ENCODE peak calls at places on chromosome 14, in four cellular contexts. Z is neural crest cell, U is esophagus muscularis mucosa, G is neural progenitor cell. R is an unnamed sample.

GRCh38 chr14:52031781-52032180 is 37.1 kb downstream of the NID2 start:
- DNase-seq in G (no peak), U (no peak), Z (no peak), R (no peak)

GRCh38 chr14:25041484-25041883 is 8.5 kb downstream of the STXBP6 start:
- DNase-seq in Z (no peak), U (no peak), G (no peak), R (no peak)

GRCh38 chr14:74950795-74951442 is 4.5 kb downstream of the PGF start:
- DNase-seq in U (no peak), Z (no peak), G (no peak), R (no peak)

GRCh38 chr14:72513994-72514659 is 379.8 kb downstream of the DPF3 start:
- DNase-seq in G (peak; percentile 64), Z (no peak), U (no peak), R (no peak)

GRCh38 chr14:50941151-50941550 is 3.1 kb downstream of the PYGL start:
- DNase-seq in U (no peak), G (no peak), Z (no peak), R (no peak)

GRCh38 chr14:35944847-35945246 is 118.7 kb downstream of the BRMS1L start:
- DNase-seq in U (peak; percentile 55), Z (no peak), G (peak; percentile 43), R (no peak)

GRCh38 chr14:68583527-68584275 is 209.2 kb downstream of the ZFP36L1 start:
- DNase-seq in U (no peak), G (no peak), Z (no peak), R (no peak)

GRCh38 chr14:72675126-72675525 is 218.8 kb downstream of the DPF3 start:
- DNase-seq in Z (no peak), U (no peak), G (no peak), R (no peak)

GRCh38 chr14:60649815-60650381 is 621 bp upstream of the SIX1 start:
- DNase-seq in G (peak; percentile 52), U (no peak), Z (no peak), R (no peak)

GRCh38 chr14:79659995-79660975 is 551.0 kb downstream of the DIO2 start:
- DNase-seq in U (no peak), G (no peak), Z (no peak), R (no peak)

GRCh38 chr14:85154714-85155113 is 375.2 kb upstream of the FLRT2 start:
- DNase-seq in Z (no peak), U (no peak), G (no peak), R (no peak)

GRCh38 chr14:96567289-96567899 is 65.2 kb downstream of the PAPOLA start:
- DNase-seq in U (no peak), Z (no peak), G (peak; percentile 41), R (no peak)

GRCh38 chr14:95040723-95041476 is 116.4 kb downstream of the DICER1 start:
- DNase-seq in G (no peak), U (peak; percentile 85), Z (no peak), R (no peak)

GRCh38 chr14:104223101-104223809 is 84.9 kb downstream of the KIF26A start:
- DNase-seq in U (no peak), G (no peak), Z (no peak), R (no peak)

GRCh38 chr14:69910871-69911270 is 31.7 kb downstream of the SMOC1 start:
- DNase-seq in Z (no peak), U (no peak), G (no peak), R (no peak)

GRCh38 chr14:103001651-103002396 is 55.5 kb downstream of the CDC42BPB start:
- DNase-seq in U (no peak), Z (no peak), G (no peak), R (no peak)

GRCh38 chr14:104739546-104740516 is 13.1 kb upstream of the SIVA1 start:
- DNase-seq in G (no peak), U (no peak), Z (no peak), R (no peak)

GRCh38 chr14:50531595-50532501 is 521 bp downstream of the MAP4K5 start:
- DNase-seq in G (peak; percentile 79), Z (peak; percentile 46), U (no peak), R (peak; percentile 35)

GRCh38 chr14:105197274-105197673 is 16.2 kb upstream of the NUDT14 start:
- DNase-seq in Z (no peak), U (no peak), G (peak; percentile 73), R (no peak)

GRCh38 chr14:99382071-99382640 is 98.5 kb downstream of the SETD3 start:
- DNase-seq in Z (no peak), U (no peak), G (no peak), R (no peak)

GRCh38 chr14:44353805-44354204 is 153.3 kb downstream of the FSCB start:
- DNase-seq in U (no peak), Z (no peak), G (no peak), R (no peak)

GRCh38 chr14:76644875-76645518 is 116.3 kb upstream of the VASH1 start:
- DNase-seq in G (peak; percentile 84), Z (peak; percentile 63), U (no peak), R (no peak)

GRCh38 chr14:89284368-89285058 is 132.5 kb downstream of the FOXN3 start:
- DNase-seq in Z (no peak), U (no peak), G (no peak), R (no peak)

GRCh38 chr14:45261209-45261608 is 8.2 kb upstream of the MIS18BP1 start:
- DNase-seq in Z (no peak), U (no peak), G (no peak), R (no peak)

GRCh38 chr14:81453166-81453766 is 53.1 kb upstream of the STON2 start:
- DNase-seq in G (peak; percentile 72), U (no peak), Z (peak; percentile 51), R (peak; percentile 26)

GRCh38 chr14:35197015-35197414 is 74.7 kb downstream of the PRORP start:
- DNase-seq in G (no peak), U (no peak), Z (no peak), R (no peak)

GRCh38 chr14:80475074-80475473 is 263.8 kb upstream of the DIO2 start:
- DNase-seq in U (no peak), G (no peak), Z (no peak), R (no peak)

GRCh38 chr14:92551066-92551841 is 37.7 kb downstream of the RIN3 start:
- DNase-seq in Z (no peak), U (no peak), G (no peak), R (no peak)

GRCh38 chr14:65000868-65001600 is 14.3 kb downstream of the FNTB start:
- DNase-seq in U (no peak), Z (no peak), G (no peak), R (no peak)

GRCh38 chr14:98368916-98369315 is 903.1 kb downstream of the BCL11B start:
- DNase-seq in U (peak; percentile 24), G (no peak), Z (no peak), R (no peak)

GRCh38 chr14:72699852-72700257 is 194.0 kb downstream of the DPF3 start:
- DNase-seq in U (no peak), Z (no peak), G (no peak), R (peak; percentile 42)

GRCh38 chr14:77641534-77642341 is 25.3 kb upstream of the SPTLC2 start:
- DNase-seq in G (no peak), U (no peak), Z (no peak), R (peak; percentile 51)